ENCODE peak calls at places on chromosome 14, in six cellular contexts. I is tibial artery, J is mucosa of descending colon, L is A549, H is ascending aorta, N is upper lobe of right lung. M is an unnamed sample. For H3K4me1, the result is how much of the 10 kb centered on the place peaks cover.

GRCh38 chr14:77022219-77022852 is 6.2 kb downstream of the IRF2BPL start:
- DNase-seq in I (no peak), J (peak), L (no peak), H (no peak), N (no peak), M (no peak)

GRCh38 chr14:54686871-54687749 is 120.2 kb downstream of the SAMD4A start:
- DNase-seq in I (peak), J (no peak), L (no peak), H (peak), N (no peak), M (no peak)

GRCh38 chr14:68547305-68548193 is 245.3 kb downstream of the ZFP36L1 start:
- DNase-seq in I (peak), J (no peak), L (peak), H (peak), N (no peak), M (peak)

GRCh38 chr14:54683882-54684794 is 117.2 kb downstream of the SAMD4A start:
- DNase-seq in I (peak), J (peak), L (no peak), H (peak), N (no peak), M (no peak)

GRCh38 chr14:20436363-20436755 is 393 bp upstream of the KLHL33 start:
- DNase-seq in I (peak), J (no peak), L (no peak), H (no peak), N (no peak), M (no peak)

GRCh38 chr14:57058319-57058718 is 210.4 kb downstream of the EXOC5 start:
- DNase-seq in I (no peak), J (no peak), L (no peak), H (no peak), N (no peak), M (no peak)

GRCh38 chr14:85479771-85480170 is 50.2 kb upstream of the FLRT2 start:
- DNase-seq in I (no peak), J (no peak), L (no peak), H (no peak), N (no peak), M (no peak)

GRCh38 chr14:54399560-54399959 is 2.8 kb downstream of the CDKN3 start:
- DNase-seq in I (no peak), J (no peak), L (no peak), H (no peak), N (no peak), M (no peak)

GRCh38 chr14:76237349-76237990 is 85.7 kb downstream of the GPATCH2L start:
- DNase-seq in I (no peak), J (no peak), L (no peak), H (no peak), N (no peak), M (no peak)

GRCh38 chr14:66610154-66610563 is 102.2 kb downstream of the GPHN start:
- DNase-seq in I (no peak), J (no peak), L (no peak), H (no peak), N (no peak), M (no peak)

GRCh38 chr14:89248430-89249295 is 168.4 kb downstream of the FOXN3 start:
- DNase-seq in I (no peak), J (no peak), L (no peak), H (peak), N (no peak), M (no peak)

GRCh38 chr14:59428581-59429012 is 36.6 kb downstream of the GPR135 start:
- DNase-seq in I (no peak), J (peak), L (no peak), H (no peak), N (no peak), M (no peak)

GRCh38 chr14:75566321-75566720 is 12.1 kb upstream of the FLVCR2 start:
- DNase-seq in I (no peak), J (no peak), L (no peak), H (no peak), N (no peak), M (no peak)

GRCh38 chr14:102592969-102593840 is 756 bp downstream of the RCOR1 start:
- DNase-seq in I (peak), J (peak), L (peak), H (peak), N (peak), M (peak)

GRCh38 chr14:76811561-76811960 is 1.1 kb downstream of the ANGEL1 start:
- DNase-seq in I (no peak), J (no peak), L (no peak), H (no peak), N (no peak), M (no peak)

GRCh38 chr14:55221186-55221585 is 29.8 kb upstream of the DLGAP5 start:
- DNase-seq in I (no peak), J (no peak), L (no peak), H (no peak), N (no peak), M (peak)

GRCh38 chr14:52949711-52950409 is 990 bp downstream of the FERMT2 start:
- DNase-seq in I (peak), J (peak), L (peak), H (no peak), N (no peak), M (peak)

GRCh38 chr14:76782885-76783566 is 21.8 kb downstream of the VASH1 start:
- DNase-seq in I (no peak), J (no peak), L (no peak), H (no peak), N (no peak), M (no peak)

GRCh38 chr14:105023144-105023543 is 2.3 kb upstream of the CDCA4 start:
- DNase-seq in I (no peak), J (no peak), L (no peak), H (no peak), N (no peak), M (no peak)
- H3K4me1 ChIP-seq in I (under half), J (under half), L (half or more), H (under half), N (under half), M (half or more)

GRCh38 chr14:95290769-95291440 is 28.8 kb downstream of the CLMN start:
- DNase-seq in I (no peak), J (peak), L (no peak), H (no peak), N (no peak), M (no peak)
- H3K4me3 ChIP-seq in I (no peak), J (no peak), L (no peak), H (no peak), N (no peak), M (no peak)

GRCh38 chr14:99751539-99752485 is 41.4 kb upstream of the EML1 start:
- DNase-seq in I (no peak), J (no peak), L (no peak), H (no peak), N (no peak), M (peak)
- H3K4me1 ChIP-seq in I (half or more), J (under half), L (half or more), H (half or more), N (half or more), M (half or more)

DNA sequence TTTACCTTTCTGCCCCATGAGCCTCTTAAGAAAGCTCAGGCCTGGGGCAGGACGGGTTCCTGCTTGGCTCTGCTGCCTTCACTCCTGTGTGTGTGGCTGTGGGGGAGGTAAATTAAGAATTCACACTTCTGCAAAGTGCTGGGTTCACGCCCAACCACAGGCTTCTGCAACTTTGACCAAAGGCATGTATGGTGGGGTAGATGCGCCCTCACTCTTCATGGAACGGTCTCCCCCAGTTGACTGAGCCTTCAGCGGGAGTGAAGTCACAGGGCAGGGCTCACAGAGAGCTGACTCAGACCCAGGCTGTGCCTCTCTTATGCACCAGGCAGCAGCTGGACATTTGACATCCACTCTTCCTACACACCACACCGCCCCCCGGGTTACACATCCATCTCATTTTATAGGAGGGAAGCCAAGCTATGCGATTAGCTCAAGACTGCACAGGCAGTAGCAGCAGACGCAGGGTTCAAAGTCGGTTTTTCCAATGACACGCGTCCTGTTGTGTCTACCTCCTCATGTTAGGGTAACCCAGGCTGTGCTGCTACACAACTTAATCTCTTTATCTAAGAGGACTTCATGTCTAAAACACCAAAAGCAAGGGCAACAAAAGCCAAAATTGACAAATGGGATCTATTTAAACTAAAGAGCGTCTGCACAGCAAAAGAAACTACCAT is 15.4 kb upstream of the BCL11B start:
- DNase-seq in I (no peak), J (no peak), L (no peak), H (no peak), N (no peak), M (no peak)
- H3K4me3 ChIP-seq in I (no peak), J (no peak), L (no peak), H (no peak), N (no peak), M (no peak)

GRCh38 chr14:51002406-51002984 is 58.2 kb upstream of the PYGL start:
- DNase-seq in I (no peak), J (no peak), L (no peak), H (no peak), N (no peak), M (no peak)

GRCh38 chr14:51006781-51007211 is 62.5 kb upstream of the PYGL start:
- DNase-seq in I (peak), J (no peak), L (peak), H (peak), N (no peak), M (no peak)

GRCh38 chr14:51000566-51000965 is 56.3 kb upstream of the PYGL start:
- DNase-seq in I (no peak), J (no peak), L (no peak), H (no peak), N (no peak), M (no peak)

GRCh38 chr14:51004801-51005526 is 60.7 kb upstream of the PYGL start:
- DNase-seq in I (no peak), J (no peak), L (peak), H (no peak), N (no peak), M (no peak)

GRCh38 chr14:51004352-51004800 is 60.1 kb upstream of the PYGL start:
- DNase-seq in I (no peak), J (no peak), L (peak), H (no peak), N (no peak), M (no peak)
- H3K4me1 ChIP-seq in I (under half), J (under half), L (half or more), H (under half), N (under half), M (under half)

GRCh38 chr14:74140374-74140850 is 55.7 kb downstream of the LIN52 start:
- DNase-seq in I (peak), J (peak), L (no peak), H (peak), N (peak), M (no peak)
- H3K4me3 ChIP-seq in I (no peak), J (no peak), L (no peak), H (no peak), N (peak), M (no peak)

GRCh38 chr14:22556021-22556989 is 32.7 kb downstream of the DAD1 start:
- DNase-seq in I (no peak), J (peak), L (no peak), H (peak), N (peak), M (peak)
- H3K4me1 ChIP-seq in I (under half), J (under half), L (under half), H (under half), N (under half), M (half or more)

GRCh38 chr14:105063041-105063440 is 2.2 kb downstream of the GPR132 start:
- DNase-seq in I (no peak), J (no peak), L (no peak), H (no peak), N (no peak), M (no peak)

GRCh38 chr14:105060751-105061427 is 4.3 kb downstream of the GPR132 start:
- DNase-seq in I (no peak), J (peak), L (no peak), H (no peak), N (peak), M (no peak)

GRCh38 chr14:105059917-105060565 is 5.2 kb downstream of the GPR132 start:
- DNase-seq in I (no peak), J (no peak), L (no peak), H (no peak), N (no peak), M (no peak)

GRCh38 chr14:105062048-105062433 is 3.2 kb downstream of the GPR132 start:
- DNase-seq in I (peak), J (no peak), L (no peak), H (no peak), N (no peak), M (no peak)

GRCh38 chr14:105061428-105062047 is 3.7 kb downstream of the GPR132 start:
- DNase-seq in I (peak), J (peak), L (no peak), H (no peak), N (peak), M (no peak)
- H3K4me3 ChIP-seq in I (no peak), J (no peak), L (no peak), H (peak), N (peak), M (no peak)

DNA sequence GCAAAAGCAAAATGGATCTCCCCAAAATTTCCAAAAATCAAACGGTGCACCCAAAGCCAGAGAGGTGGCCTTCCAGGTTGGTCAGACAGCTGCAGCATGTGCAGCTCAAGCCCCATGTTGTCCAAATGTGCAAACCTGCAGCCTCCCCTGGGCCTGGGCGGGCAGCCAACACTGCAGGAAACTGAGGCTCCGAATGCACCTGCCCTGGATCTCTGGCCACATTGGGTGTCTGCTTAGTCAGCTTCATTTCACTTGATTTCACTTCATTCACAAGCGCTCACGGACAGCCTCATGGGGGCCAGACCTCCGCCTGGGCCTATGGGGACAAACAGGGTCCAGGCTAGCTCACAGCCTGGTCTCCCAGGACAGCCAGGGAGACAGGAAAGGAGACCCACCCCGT is 59.8 kb downstream of the BCL11B start:
- DNase-seq in I (no peak), J (no peak), L (no peak), H (no peak), N (no peak), M (no peak)
- H3K4me1 ChIP-seq in I (under half), J (under half), L (under half), H (under half), N (under half), M (under half)

DNA sequence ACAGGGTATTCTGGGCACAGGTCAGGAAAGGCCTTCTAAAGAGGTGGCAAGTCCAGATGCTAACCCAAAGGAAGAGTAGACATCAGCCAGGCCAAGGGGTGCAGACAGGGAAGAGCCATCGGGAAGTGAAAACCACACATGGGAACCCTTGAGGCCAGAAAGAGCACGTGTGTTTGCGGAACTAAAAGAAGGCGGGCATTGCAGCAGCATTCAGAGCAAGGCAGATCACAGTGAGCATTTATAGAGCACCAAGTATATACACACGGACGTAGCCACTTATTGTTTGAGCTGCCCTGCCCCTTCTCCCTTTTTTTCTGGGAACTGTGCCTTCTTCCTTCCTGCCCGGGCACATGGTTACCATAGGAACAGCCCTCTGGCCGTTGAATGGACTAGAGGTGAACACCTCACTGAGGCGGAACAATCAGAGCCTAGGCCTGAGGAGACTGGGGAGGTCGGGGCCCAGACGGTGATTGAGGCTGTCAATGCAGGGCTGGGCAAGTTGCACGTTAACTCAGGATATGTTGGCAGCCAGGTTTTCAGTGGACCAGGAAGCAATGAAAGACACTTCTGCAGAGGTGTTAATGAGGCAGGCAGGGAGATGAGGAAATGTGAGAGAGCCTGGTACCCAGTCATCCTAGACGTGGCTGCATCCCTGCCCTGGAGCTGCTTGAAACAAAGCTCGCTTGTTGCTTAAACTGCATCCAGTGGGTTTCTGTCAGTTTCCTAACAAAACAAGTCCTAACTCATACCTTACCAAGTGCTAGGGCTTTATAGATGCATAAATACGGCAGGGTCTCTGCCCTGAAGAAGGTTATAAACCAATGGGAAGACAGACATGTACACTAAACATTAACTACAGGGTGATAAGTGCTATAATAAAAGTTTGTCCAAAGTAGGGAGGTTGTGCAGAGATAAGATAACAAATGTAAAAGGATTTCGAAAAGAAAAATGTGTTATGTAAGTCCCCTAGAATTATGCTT is 34.2 kb downstream of the MOAP1 start:
- DNase-seq in I (peak), J (peak), L (no peak), H (no peak), N (no peak), M (no peak)
- H3K4me3 ChIP-seq in I (no peak), J (no peak), L (no peak), H (no peak), N (no peak), M (no peak)

M was measured in SJSA1.